ENCODE peak calls at places on chromosome X, in ten cellular contexts. F is GM12864, I is HFFc6, H is colonic mucosa, Q is fibroblast of pulmonary artery, L is fibroblast of mammary gland, T is WTC11, D is brain microvascular endothelial cell, G is HCT116, W is mucosa of descending colon. N is an unnamed sample.

GRCh38 chrX:33434256-33435092 is 223.1 kb upstream of the DMD start:
- DNase-seq in F (no peak), I (peak; percentile 7), H (peak; percentile 59), Q (peak; percentile 51), L (peak; percentile 45), T (peak; percentile 63), D (peak; percentile 55), G (no peak), W (peak; percentile 23), N (peak; percentile 1)

GRCh38 chrX:51155157-51155556 is 177.5 kb upstream of the NUDT10 start:
- DNase-seq in F (no peak), I (no peak), H (no peak), Q (no peak), L (no peak), T (no peak), D (no peak), G (no peak), W (no peak), N (no peak)

GRCh38 chrX:17547658-17548057 is 172.7 kb downstream of the NHS start:
- DNase-seq in F (peak; percentile 13), I (peak; percentile 71), H (peak; percentile 67), Q (peak; percentile 83), L (peak; percentile 90), T (no peak), D (peak; percentile 89), G (peak; percentile 39), W (peak; percentile 73), N (peak; percentile 54)

GRCh38 chrX:39724544-39724943 is 373.2 kb downstream of the BCOR start:
- DNase-seq in F (no peak), I (no peak), H (no peak), Q (no peak), L (no peak), T (no peak), D (no peak), G (no peak), W (no peak), N (no peak)

GRCh38 chrX:37686348-37686736 is 751 bp downstream of the XK start:
- DNase-seq in F (no peak), I (no peak), H (no peak), Q (no peak), L (no peak), T (no peak), D (no peak), G (no peak), W (no peak), N (no peak)

GRCh38 chrX:111318901-111319300 is 48.6 kb upstream of the CAPN6 start:
- DNase-seq in F (no peak), I (no peak), H (no peak), Q (no peak), L (no peak), T (no peak), D (no peak), G (no peak), W (no peak), N (no peak)

GRCh38 chrX:46572295-46572936 is 1.1 kb upstream of the CHST7 start:
- DNase-seq in F (no peak), I (no peak), H (no peak), Q (no peak), L (no peak), T (no peak), D (no peak), G (no peak), W (no peak), N (no peak)

GRCh38 chrX:155314260-155314659 is 20.2 kb downstream of the CLIC2 start:
- DNase-seq in F (no peak), I (no peak), H (no peak), Q (no peak), L (no peak), T (no peak), D (no peak), G (no peak), W (no peak), N (no peak)

GRCh38 chrX:39309721-39310152 is 508.5 kb downstream of the MID1IP1 start:
- DNase-seq in F (no peak), I (no peak), H (no peak), Q (peak; percentile 46), L (no peak), T (no peak), D (peak; percentile 57), G (no peak), W (no peak), N (no peak)

GRCh38 chrX:68018248-68019203 is 414.8 kb downstream of the OPHN1 start:
- DNase-seq in F (no peak), I (peak; percentile 36), H (no peak), Q (peak; percentile 40), L (peak; percentile 47), T (peak; percentile 66), D (peak; percentile 18), G (peak; percentile 10), W (peak; percentile 24), N (no peak)
- TF ChIP-seq CTCF in F (no peak), I (peak; percentile 77), H (peak; percentile 20), Q (peak; percentile 57), L (peak; percentile 63), T (no peak), D (peak; percentile 72), G (peak; percentile 78), W (no peak), N (peak; percentile 68)

DNA sequence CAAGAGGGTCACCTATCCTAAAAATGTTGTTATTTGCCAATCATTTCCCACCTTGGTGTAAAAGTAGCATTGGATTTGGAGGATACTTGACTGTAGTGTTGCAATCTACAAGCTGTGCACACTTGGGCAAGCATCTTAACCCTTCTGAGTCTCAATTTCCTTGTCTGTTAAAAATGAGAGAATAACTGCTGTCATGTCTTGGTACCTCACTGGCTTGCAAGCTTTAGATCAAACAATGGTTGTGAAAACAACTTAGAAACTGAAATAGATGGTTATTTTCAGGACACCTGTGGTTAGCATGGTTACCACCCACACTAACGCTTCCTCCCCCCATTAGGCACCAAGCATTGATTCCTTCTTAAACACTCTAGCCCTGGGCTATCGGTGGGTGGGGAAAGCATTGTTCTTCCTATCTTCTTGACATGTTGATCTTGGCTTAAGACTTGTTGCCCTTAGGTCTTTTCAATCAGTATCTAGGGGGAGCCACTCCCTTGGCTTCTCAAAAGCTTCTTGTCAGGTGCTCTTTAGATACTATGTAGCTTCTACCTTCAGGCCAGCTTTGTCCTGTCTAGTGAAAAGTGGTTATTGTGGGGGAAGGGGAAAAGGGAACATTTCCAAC is 10.6 kb upstream of the AMOT start:
- DNase-seq in F (peak; percentile 66), I (no peak), H (no peak), Q (no peak), L (no peak), T (no peak), D (no peak), G (no peak), W (no peak), N (no peak)
- TF ChIP-seq CTCF in F (no peak), I (no peak), H (no peak), Q (no peak), L (no peak), T (no peak), D (no peak), G (no peak), W (no peak), N (no peak)

DNA sequence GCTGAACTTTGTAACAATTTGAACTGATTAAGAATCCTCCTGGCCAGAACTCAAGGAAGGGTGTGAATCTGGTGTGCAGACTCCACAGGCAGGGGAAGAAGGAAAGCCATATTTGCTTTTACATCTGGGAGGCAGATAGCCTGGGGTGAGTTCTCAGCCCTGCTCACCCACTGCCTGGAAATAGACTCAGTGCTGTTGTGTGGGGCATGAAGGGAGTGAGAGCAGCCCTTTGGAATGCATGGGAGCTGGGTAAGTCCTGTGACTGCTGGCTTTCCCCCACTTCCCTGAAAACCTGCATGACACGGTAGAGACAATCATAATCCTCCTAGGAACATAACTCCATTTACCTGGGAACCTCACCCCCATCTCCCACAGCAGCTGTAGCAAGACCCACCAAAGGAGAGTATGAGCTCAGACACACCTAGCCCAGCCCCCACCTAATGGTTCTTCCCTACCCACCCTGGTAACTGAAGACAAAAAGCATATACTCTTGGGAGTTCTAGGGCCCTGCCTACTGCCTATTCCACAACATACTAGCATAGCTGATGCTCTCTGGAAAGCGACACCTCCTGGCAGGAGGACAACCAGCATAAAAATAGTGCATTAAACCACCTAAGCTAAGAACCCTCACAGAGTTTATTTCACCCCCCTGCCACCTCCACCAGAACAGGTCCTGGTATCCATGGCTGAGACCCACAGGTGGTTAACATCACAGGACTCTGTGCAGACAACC is 59.3 kb upstream of the UBQLN2 start:
- DNase-seq in F (no peak), I (no peak), H (no peak), Q (no peak), L (no peak), T (no peak), D (no peak), G (no peak), W (no peak), N (no peak)
- TF ChIP-seq CTCF in F (no peak), I (no peak), H (no peak), Q (no peak), L (no peak), T (no peak), D (no peak), G (no peak), W (no peak), N (no peak)

DNA sequence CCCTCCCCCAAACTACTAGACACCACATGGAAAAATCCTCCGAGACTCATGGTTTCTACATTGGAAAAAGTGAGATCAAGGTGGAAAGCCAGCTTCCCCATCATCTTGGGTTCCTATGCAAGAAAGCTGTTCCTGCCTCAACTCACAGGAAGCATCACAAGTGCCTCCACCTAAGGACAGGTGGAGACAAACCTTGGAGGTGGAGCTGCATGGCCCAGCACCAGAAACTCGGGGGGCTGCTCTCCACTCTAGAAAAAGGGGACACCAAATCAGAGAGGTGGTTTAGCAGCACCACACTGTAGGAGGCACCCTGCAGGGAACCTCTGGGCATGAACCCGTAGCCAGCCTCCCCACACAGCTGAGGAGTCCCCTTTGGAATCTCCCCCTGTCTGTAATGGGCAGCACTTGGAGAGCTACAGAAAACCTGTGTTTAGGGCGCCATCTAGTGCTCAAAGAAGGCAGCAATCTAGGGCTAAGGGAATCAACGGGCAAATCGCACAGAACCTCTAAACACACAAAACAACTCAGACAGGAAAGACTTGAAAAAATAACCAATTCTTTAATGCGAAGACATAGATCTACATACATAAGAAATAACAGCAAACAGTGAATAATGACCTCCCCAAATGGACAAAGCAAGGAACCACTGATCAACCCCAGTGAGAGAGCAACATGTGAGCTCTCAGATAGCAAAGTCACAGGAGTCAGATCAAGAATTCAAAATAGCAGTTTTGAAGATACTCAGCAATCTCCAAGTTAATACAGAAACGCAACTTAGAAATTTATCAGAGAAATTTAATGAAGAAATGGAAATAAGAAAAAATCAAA is 37.0 kb upstream of the ZBTB33 start:
- DNase-seq in F (peak; percentile 16), I (peak; percentile 22), H (peak; percentile 63), Q (peak; percentile 67), L (peak; percentile 64), T (peak; percentile 63), D (peak; percentile 65), G (peak; percentile 31), W (peak; percentile 17), N (peak; percentile 19)
- TF ChIP-seq CTCF in F (peak; percentile 74), I (peak; percentile 78), H (peak; percentile 66), Q (peak; percentile 78), L (peak; percentile 88), T (peak; percentile 38), D (peak; percentile 83), G (peak; percentile 59), W (peak; percentile 35), N (peak; percentile 94)

DNA sequence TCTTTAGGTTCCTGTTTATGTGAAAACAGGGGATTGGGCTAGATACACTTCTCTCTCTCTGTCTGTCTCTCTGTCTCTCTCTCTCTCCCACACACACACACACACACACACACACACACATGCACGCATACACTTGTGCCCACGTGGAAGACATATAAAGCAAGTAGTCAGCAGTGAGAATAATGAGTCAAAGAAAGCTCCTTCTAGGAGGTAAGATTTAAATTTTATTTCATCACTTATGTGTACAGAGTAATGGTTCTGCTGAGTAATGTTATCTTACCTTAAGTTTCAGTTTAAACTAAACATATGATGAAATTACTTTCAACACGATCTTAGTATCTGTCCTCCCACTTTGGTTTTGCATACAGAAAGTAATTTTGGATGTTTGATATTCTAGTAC is 243.0 kb upstream of the TEX13A start:
- DNase-seq in F (no peak), I (no peak), H (no peak), Q (peak; percentile 48), L (peak; percentile 66), T (no peak), D (no peak), G (no peak), W (no peak), N (no peak)
- TF ChIP-seq CTCF in F (no peak), I (no peak), H (no peak), Q (no peak), L (no peak), T (no peak), D (no peak), G (no peak), W (no peak), N (no peak)

N was measured in AG09319.